ENCODE peak calls at places on chromosomes 13 and 19, in eight cellular contexts. Q, D, C, V, U, N, X and J are unnamed samples.

GRCh38 chr13:83453300-83453699 is 429.0 kb downstream of the SLITRK1 start:
- DNase-seq in U (no peak), D (no peak), V (no peak), C (no peak), X (no peak), Q (no peak), N (no peak), J (no peak)

GRCh38 chr19:872266-872951 is 12.9 kb downstream of the CFD start:
- DNase-seq in U (peak), V (peak), X (no peak), D (peak), C (no peak), N (no peak), Q (peak), J (peak)

GRCh38 chr19:55255618-55256423 is 3.0 kb downstream of the PPP6R1 start:
- DNase-seq in V (no peak), C (no peak), X (no peak), D (peak), N (no peak), Q (peak), U (no peak), J (peak)

GRCh38 chr19:33376931-33377557 is 3.5 kb downstream of the CEBPG start:
- DNase-seq in C (no peak), N (no peak), X (no peak), D (no peak), U (no peak), Q (no peak), V (no peak), J (no peak)

GRCh38 chr19:14470031-14470876 is 4.9 kb downstream of the PTGER1 start:
- DNase-seq in V (no peak), N (no peak), X (no peak), D (no peak), Q (no peak), U (no peak), C (no peak), J (no peak)

GRCh38 chr13:100946588-100946987 is 272.0 kb upstream of the TMTC4 start:
- DNase-seq in N (no peak), Q (no peak), D (no peak), C (no peak), V (no peak), U (no peak), X (no peak), J (no peak)

GRCh38 chr13:20430296-20430695 is 95.4 kb downstream of the CRYL1 start:
- DNase-seq in N (no peak), Q (no peak), C (no peak), X (no peak), U (no peak), V (no peak), D (no peak), J (no peak)

GRCh38 chr13:19967619-19968018 is 9.1 kb downstream of the ZMYM2 start:
- DNase-seq in Q (no peak), X (no peak), D (no peak), N (no peak), C (no peak), V (no peak), U (no peak), J (no peak)

GRCh38 chr19:14519860-14520407 is 1.7 kb upstream of the DNAJB1 start:
- DNase-seq in X (no peak), N (no peak), C (no peak), Q (no peak), U (no peak), D (no peak), V (no peak), J (peak)

GRCh38 chr13:109784590-109785140 is 1.7 kb downstream of the IRS2 start:
- DNase-seq in C (peak), U (peak), N (no peak), Q (peak), D (peak), X (peak), V (peak), J (peak)

GRCh38 chr13:97431365-97431764 is 2.6 kb upstream of the RAP2A start:
- DNase-seq in C (no peak), X (no peak), N (no peak), V (no peak), D (no peak), Q (no peak), U (no peak), J (no peak)

GRCh38 chr13:51714663-51715168 is 89.2 kb downstream of the DHRS12 start:
- DNase-seq in D (no peak), Q (no peak), V (no peak), U (no peak), N (no peak), C (no peak), X (no peak), J (peak)

GRCh38 chr13:83865161-83866137 is 16.8 kb downstream of the SLITRK1 start:
- DNase-seq in D (no peak), Q (no peak), V (no peak), U (no peak), N (no peak), C (no peak), X (no peak), J (no peak)

GRCh38 chr13:42396501-42396900 is 124.5 kb downstream of the AKAP11 start:
- DNase-seq in D (peak), C (no peak), U (no peak), X (no peak), V (no peak), Q (no peak), N (no peak), J (no peak)

GRCh38 chr19:38557205-38557799 is 60.5 kb downstream of the MAP4K1 start:
- DNase-seq in N (no peak), D (no peak), X (no peak), Q (no peak), C (no peak), V (no peak), U (no peak), J (no peak)

GRCh38 chr13:51645154-51645650 is 60.9 kb downstream of the WDFY2 start:
- DNase-seq in D (no peak), Q (no peak), N (no peak), U (no peak), V (peak), X (no peak), C (peak), J (peak)

GRCh38 chr13:112626761-112627160 is 38.8 kb upstream of the TUBGCP3 start:
- DNase-seq in C (no peak), X (no peak), N (no peak), Q (no peak), V (no peak), U (no peak), D (no peak), J (no peak)

GRCh38 chr19:4523306-4524110 is 5.2 kb upstream of the PLIN4 start:
- DNase-seq in D (peak), U (no peak), N (peak), X (peak), V (peak), C (peak), Q (no peak), J (no peak)

GRCh38 chr19:55098716-55099556 is 18.5 kb downstream of the PPP1R12C start:
- DNase-seq in V (no peak), X (no peak), U (no peak), Q (no peak), C (no peak), N (no peak), D (no peak), J (no peak)

GRCh38 chr19:43847884-43848283 is 20.8 kb downstream of the ZNF283 start:
- DNase-seq in X (no peak), V (peak), C (no peak), Q (no peak), N (no peak), D (no peak), U (no peak), J (no peak)

GRCh38 chr19:36054733-36055686 is at the start of gene WDR62:
- DNase-seq in Q (peak), N (peak), C (peak), V (peak), X (peak), U (peak), D (peak), J (peak)

GRCh38 chr13:77579971-77580370 is 44.5 kb downstream of the SCEL start:
- DNase-seq in V (no peak), Q (no peak), U (no peak), D (no peak), C (no peak), N (no peak), X (no peak), J (no peak)

GRCh38 chr19:6030214-6030507 is 52.2 kb upstream of the RANBP3 start:
- DNase-seq in U (no peak), D (no peak), X (no peak), V (no peak), N (no peak), C (no peak), Q (no peak), J (peak)

GRCh38 chr13:33092422-33092987 is 76.3 kb downstream of the KL start:
- DNase-seq in D (no peak), C (no peak), X (no peak), Q (no peak), U (no peak), V (peak), N (no peak), J (no peak)

GRCh38 chr19:23810496-23810895 is 51.8 kb upstream of the ZNF681 start:
- DNase-seq in N (no peak), U (no peak), X (no peak), D (no peak), C (no peak), Q (no peak), V (no peak), J (no peak)

GRCh38 chr19:33797821-33798633 is 1.4 kb downstream of the KCTD15 start:
- DNase-seq in N (no peak), D (no peak), U (peak), C (no peak), V (peak), X (no peak), Q (no peak), J (no peak)

GRCh38 chr13:23723463-23723862 is 153.3 kb downstream of the TNFRSF19 start:
- DNase-seq in N (no peak), C (no peak), X (no peak), Q (no peak), D (no peak), V (no peak), U (peak), J (peak)

GRCh38 chr13:75736132-75736531 is 100.0 kb downstream of the LMO7 start:
- DNase-seq in V (no peak), U (no peak), X (no peak), Q (no peak), D (no peak), C (no peak), N (no peak), J (no peak)

GRCh38 chr19:35843676-35844481 is 8.4 kb downstream of the NPHS1 start:
- DNase-seq in U (no peak), D (no peak), X (no peak), V (peak), Q (no peak), C (no peak), N (no peak), J (no peak)

GRCh38 chr13:51605698-51606097 is 21.4 kb downstream of the WDFY2 start:
- DNase-seq in C (no peak), V (no peak), D (no peak), N (no peak), Q (no peak), U (no peak), X (no peak), J (no peak)

GRCh38 chr13:66501187-66501586 is 728.9 kb downstream of the PCDH9 start:
- DNase-seq in N (no peak), U (no peak), C (no peak), D (no peak), V (no peak), Q (no peak), X (no peak), J (no peak)

GRCh38 chr13:39335721-39336120 is 267.3 kb downstream of the LHFPL6 start:
- DNase-seq in V (no peak), Q (no peak), N (no peak), D (no peak), C (no peak), U (no peak), X (no peak), J (no peak)